ENCODE peak calls at places on chromosomes 6 and 20, in five cellular contexts. A, I, G, T and Z are unnamed samples.

GRCh38 chr6:162371133-162371532 is 356.4 kb downstream of the PRKN start:
- DNase-seq in A (no peak), I (no peak), G (no peak), T (no peak), Z (no peak)

GRCh38 chr6:95133578-95133977 is 443.8 kb upstream of the MANEA start:
- DNase-seq in A (no peak), I (no peak), G (no peak), T (no peak), Z (no peak)

GRCh38 chr6:89449182-89449581 is 16.2 kb downstream of the ANKRD6 start:
- DNase-seq in A (no peak), I (no peak), G (no peak), T (no peak), Z (no peak)

GRCh38 chr6:106974337-106974998 is at the start of gene CD24:
- DNase-seq in A (no peak), I (peak; percentile 82), G (no peak), T (no peak), Z (peak; percentile 39)

GRCh38 chr6:44265003-44265842 is at the start of gene NFKBIE:
- DNase-seq in A (peak; percentile 92), I (peak; percentile 98), G (peak; percentile 97), T (peak; percentile 95), Z (peak; percentile 86)

GRCh38 chr20:61938839-61939690 is 126.6 kb downstream of the TAF4 start:
- DNase-seq in A (no peak), I (no peak), G (no peak), T (no peak), Z (no peak)

GRCh38 chr6:151196571-151196970 is 43.2 kb upstream of the AKAP12 start:
- DNase-seq in A (no peak), I (peak; percentile 42), G (peak; percentile 54), T (no peak), Z (no peak)

GRCh38 chr6:77383026-77383425 is 80.3 kb downstream of the HTR1B start:
- DNase-seq in A (no peak), I (no peak), G (no peak), T (no peak), Z (no peak)

GRCh38 chr6:25137497-25137896 is 141.7 kb upstream of the CARMIL1 start:
- DNase-seq in A (peak; percentile 36), I (no peak), G (no peak), T (no peak), Z (no peak)

GRCh38 chr6:168601101-168601500 is 160.1 kb downstream of the SMOC2 start:
- DNase-seq in A (no peak), I (no peak), G (no peak), T (no peak), Z (no peak)

GRCh38 chr6:169571123-169571962 is 130.5 kb downstream of the WDR27 start:
- DNase-seq in A (peak; percentile 66), I (no peak), G (no peak), T (no peak), Z (no peak)

GRCh38 chr6:138691595-138692057 is 81.9 kb upstream of the CCDC28A start:
- DNase-seq in A (peak; percentile 66), I (no peak), G (no peak), T (no peak), Z (peak; percentile 31)

GRCh38 chr6:138689849-138690248 is 83.7 kb upstream of the CCDC28A start:
- DNase-seq in A (no peak), I (no peak), G (no peak), T (no peak), Z (no peak)

GRCh38 chr6:138692058-138692977 is 81.3 kb upstream of the CCDC28A start:
- DNase-seq in A (peak; percentile 68), I (peak; percentile 74), G (peak; percentile 82), T (peak; percentile 73), Z (peak; percentile 55)

GRCh38 chr6:138692978-138693909 is 80.3 kb upstream of the CCDC28A start:
- DNase-seq in A (peak; percentile 64), I (peak; percentile 88), G (peak; percentile 79), T (peak; percentile 47), Z (peak; percentile 87)

GRCh38 chr6:138690975-138691594 is 82.5 kb upstream of the CCDC28A start:
- DNase-seq in A (no peak), I (no peak), G (no peak), T (no peak), Z (no peak)
- H3K4me3 ChIP-seq in A (peak overlapping the region; percentile 74), I (peak overlapping the region; percentile 61), G (no peak overlapping the region), T (no peak overlapping the region), Z (no peak overlapping the region)

GRCh38 chr20:40689100-40689942 is at the start of gene MAFB:
- DNase-seq in A (peak; percentile 95), I (peak; percentile 84), G (peak; percentile 96), T (peak; percentile 91), Z (peak; percentile 91)
- H3K27ac ChIP-seq in A (peak within 1 kb of the TSS; percentile 9), I (peak within 1 kb of the TSS; percentile 79), G (peak within 1 kb of the TSS; percentile 85), T (peak within 1 kb of the TSS; percentile 96), Z (peak within 1 kb of the TSS; percentile 78)

GRCh38 chr6:137216106-137216505 is 3.1 kb downstream of the IFNGR1 start:
- DNase-seq in A (no peak), I (no peak), G (no peak), T (no peak), Z (peak; percentile 52)
- H3K4me3 ChIP-seq in A (no peak overlapping the region), I (no peak overlapping the region), G (no peak overlapping the region), T (peak overlapping the region; percentile 93), Z (peak overlapping the region; percentile 88)

GRCh38 chr6:148906386-148906785 is 159.6 kb downstream of the UST start:
- DNase-seq in A (no peak), I (no peak), G (no peak), T (no peak), Z (no peak)
- H3K27ac ChIP-seq in A (no peak overlapping the region), I (no peak overlapping the region), G (no peak overlapping the region), T (no peak overlapping the region), Z (no peak overlapping the region)

GRCh38 chr20:38932457-38933120 is 6.4 kb downstream of the FAM83D start:
- DNase-seq in A (peak; percentile 38), I (no peak), G (no peak), T (no peak), Z (no peak)

GRCh38 chr20:38935285-38935684 is 9.1 kb downstream of the FAM83D start:
- DNase-seq in A (peak; percentile 63), I (no peak), G (no peak), T (no peak), Z (no peak)

GRCh38 chr20:38934530-38934929 is 8.3 kb downstream of the FAM83D start:
- DNase-seq in A (no peak), I (no peak), G (no peak), T (no peak), Z (no peak)

GRCh38 chr20:38930242-38930569 is 4.0 kb downstream of the FAM83D start:
- DNase-seq in A (no peak), I (no peak), G (no peak), T (no peak), Z (no peak)

DNA sequence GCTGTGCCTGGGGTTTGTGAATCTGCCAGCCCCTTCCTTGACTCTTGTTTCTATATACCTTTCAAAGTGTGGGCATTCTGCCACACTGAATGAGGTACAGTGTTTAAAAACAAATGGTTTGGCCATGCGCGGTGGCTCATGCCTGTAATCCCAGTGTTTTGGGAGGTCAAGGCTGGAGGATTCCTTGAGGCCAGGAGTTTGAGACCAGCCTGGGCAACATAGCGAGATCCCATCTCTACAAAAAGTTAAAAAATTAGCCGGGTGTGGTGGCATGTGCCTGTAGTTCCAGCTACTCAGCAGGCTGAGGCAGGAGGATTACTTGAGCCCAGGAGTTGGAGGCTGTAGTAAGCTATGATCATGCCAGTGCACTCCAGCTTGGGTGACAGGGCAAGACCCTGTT is 5.8 kb downstream of the FAM83D start:
- DNase-seq in A (no peak), I (no peak), G (no peak), T (no peak), Z (no peak)
- H3K4me3 ChIP-seq in A (no peak overlapping the region), I (no peak overlapping the region), G (no peak overlapping the region), T (no peak overlapping the region), Z (no peak overlapping the region)

DNA sequence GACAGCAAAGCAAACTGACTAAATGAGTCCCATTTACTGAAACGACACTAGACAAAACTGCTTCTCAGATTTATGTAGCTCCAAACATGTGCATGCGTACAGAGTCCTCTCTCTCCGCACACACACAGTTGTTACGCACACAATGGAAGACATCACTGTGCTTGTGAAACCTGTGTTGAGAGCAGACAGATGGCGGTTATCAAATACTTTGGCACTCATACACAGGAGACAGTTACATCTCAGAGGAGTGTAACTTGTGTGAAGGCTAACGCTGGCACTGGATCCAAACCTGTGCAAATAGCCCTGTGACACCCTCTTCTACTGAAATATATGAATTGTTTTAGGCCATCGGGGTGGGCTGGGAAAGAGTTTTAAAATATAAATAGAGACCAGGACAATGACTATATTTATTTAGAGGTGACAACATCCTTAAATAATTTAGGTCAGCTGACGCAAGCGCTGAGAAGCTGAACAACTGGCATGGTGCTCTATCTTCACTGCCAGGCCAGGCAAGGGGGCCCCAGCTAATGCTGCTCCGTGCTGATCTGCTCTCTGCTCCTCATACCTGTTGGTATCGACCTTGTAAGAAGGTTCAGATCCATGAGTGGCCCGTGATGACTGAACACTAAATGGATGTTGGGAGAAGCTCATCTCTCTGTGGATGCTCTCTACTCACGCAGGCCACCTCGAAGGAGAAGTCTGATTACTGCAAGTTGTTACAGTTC is 69.4 kb downstream of the FOXC1 start:
- DNase-seq in A (no peak), I (no peak), G (no peak), T (peak; percentile 17), Z (no peak)
- H3K27ac ChIP-seq in A (no peak overlapping the region), I (no peak overlapping the region), G (peak overlapping the region; percentile 65), T (peak overlapping the region; percentile 24), Z (no peak overlapping the region)

GRCh38 chr6:35603326-35604202 is 85.2 kb downstream of the FKBP5 start:
- DNase-seq in A (peak; percentile 73), I (no peak), G (no peak), T (no peak), Z (no peak)

GRCh38 chr6:35601331-35602132 is 87.2 kb downstream of the FKBP5 start:
- DNase-seq in A (peak; percentile 88), I (peak; percentile 30), G (peak; percentile 56), T (peak; percentile 25), Z (peak; percentile 78)

GRCh38 chr6:35600659-35601125 is 88.0 kb upstream of the TULP1 start:
- DNase-seq in A (peak; percentile 81), I (no peak), G (no peak), T (no peak), Z (peak; percentile 43)

GRCh38 chr6:35599761-35600658 is 87.3 kb upstream of the TULP1 start:
- DNase-seq in A (peak; percentile 25), I (no peak), G (no peak), T (no peak), Z (no peak)

DNA sequence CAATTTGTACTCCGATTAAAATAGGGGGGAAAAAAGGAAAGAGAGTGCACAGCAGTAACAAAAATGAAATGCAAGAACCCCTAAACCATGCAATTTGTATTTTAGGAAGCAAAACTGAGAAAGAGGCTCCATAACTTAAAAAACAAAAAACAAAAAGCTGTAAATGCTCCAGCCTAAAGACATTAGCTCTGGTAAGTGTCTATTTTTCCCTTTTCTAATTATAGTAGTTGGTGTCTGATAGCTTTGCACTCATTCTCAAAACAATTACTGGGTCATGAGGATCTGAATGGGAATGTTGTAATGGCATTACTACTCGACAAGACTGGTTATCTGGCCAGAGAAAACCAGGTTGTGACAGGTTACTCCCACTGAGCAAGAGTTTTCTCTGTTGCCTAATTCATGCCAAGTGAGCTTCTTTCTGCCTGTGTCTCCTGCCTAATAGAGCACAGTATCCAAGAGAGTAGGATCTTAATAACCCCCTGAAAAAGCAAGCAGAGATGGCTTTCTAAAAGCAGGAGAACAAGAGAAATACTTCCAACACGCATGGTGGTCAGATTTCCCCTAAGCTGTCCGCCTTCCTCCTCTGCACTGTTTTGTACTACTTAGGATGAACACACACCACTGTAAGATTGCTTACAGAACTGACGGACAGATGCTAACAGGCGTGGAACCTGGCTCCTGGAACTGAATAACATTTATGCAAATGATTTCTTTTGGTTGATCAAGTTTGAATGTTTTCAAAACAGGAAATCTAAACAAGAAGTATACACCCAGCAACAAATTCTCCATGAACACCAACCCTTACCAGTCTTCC is 86.4 kb downstream of the FKBP5 start:
- DNase-seq in A (peak; percentile 66), I (no peak), G (no peak), T (no peak), Z (no peak)
- H3K4me3 ChIP-seq in A (no peak overlapping the region), I (no peak overlapping the region), G (no peak overlapping the region), T (peak overlapping the region; percentile 8), Z (no peak overlapping the region)